ENCODE peak calls at places on chromosomes 3 and 15, in seven cellular contexts. M is nephron progenitor cell, C is WTC11, Y is GM13977, V is GM12865, Z is bronchial epithelial cell, U is RWPE1. L is an unnamed sample.

GRCh38 chr15:71471347-71471746 is 339.0 kb upstream of the NR2E3 start:
- DNase-seq in M (no peak), C (no peak), Y (peak; percentile 25), V (peak; percentile 69), Z (peak; percentile 88), U (peak; percentile 73), L (no peak)

GRCh38 chr15:58628206-58629057 is 121.1 kb downstream of the ADAM10 start:
- DNase-seq in M (no peak), C (no peak), Y (peak; percentile 23), V (peak; percentile 7), Z (no peak), U (no peak), L (no peak)

GRCh38 chr15:99733268-99734039 is at the start of gene LYSMD4:
- DNase-seq in M (peak; percentile 98), C (peak; percentile 98), Y (peak; percentile 99), V (peak; percentile 98), Z (peak; percentile 82), U (peak; percentile 99), L (peak; percentile 98)

GRCh38 chr15:56821721-56822425 is 88.6 kb upstream of the ZNF280D start:
- DNase-seq in M (peak; percentile 53), C (peak; percentile 64), Y (peak; percentile 42), V (peak; percentile 79), Z (peak; percentile 61), U (peak; percentile 42), L (no peak)

GRCh38 chr3:178735032-178735674 is 198.9 kb downstream of the KCNMB2 start:
- DNase-seq in M (no peak), C (no peak), Y (no peak), V (no peak), Z (no peak), U (no peak), L (no peak)

GRCh38 chr3:187985636-187986035 is 168.3 kb upstream of the LPP start:
- DNase-seq in M (no peak), C (no peak), Y (no peak), V (no peak), Z (no peak), U (no peak), L (no peak)

GRCh38 chr15:37995461-37996347 is 61.3 kb downstream of the TMCO5A start:
- DNase-seq in M (peak; percentile 47), C (no peak), Y (peak; percentile 25), V (peak; percentile 73), Z (peak; percentile 75), U (peak; percentile 42), L (no peak)

GRCh38 chr3:163951397-163951987 is 1126.8 kb downstream of the SI start:
- DNase-seq in M (no peak), C (no peak), Y (peak; percentile 10), V (no peak), Z (peak; percentile 5), U (no peak), L (no peak)

GRCh38 chr3:36763850-36764703 is at the start of gene DCLK3:
- DNase-seq in M (peak; percentile 77), C (peak; percentile 54), Y (no peak), V (no peak), Z (no peak), U (no peak), L (no peak)
- TF ChIP-seq CTCF in M (no peak), C (no peak), Y (no peak), V (no peak), Z (no peak), U (no peak), L (peak; percentile 12)

GRCh38 chr3:120742198-120743080 is at the start of the genes GTF2E1 and RABL3:
- DNase-seq in M (peak; percentile 95), C (peak; percentile 98), Y (peak; percentile 97), V (peak; percentile 99), Z (peak; percentile 99), U (peak; percentile 99), L (peak; percentile 97)
- TF ChIP-seq CTCF in M (no peak), C (no peak), Y (no peak), V (no peak), Z (no peak), U (no peak), L (peak; percentile 9)

GRCh38 chr3:41115069-41115468 is 84.2 kb upstream of the CTNNB1 start:
- DNase-seq in M (no peak), C (no peak), Y (no peak), V (no peak), Z (no peak), U (no peak), L (no peak)

GRCh38 chr3:41120461-41120860 is 78.8 kb upstream of the CTNNB1 start:
- DNase-seq in M (no peak), C (no peak), Y (no peak), V (no peak), Z (no peak), U (no peak), L (no peak)

GRCh38 chr3:41117398-41117870 is 81.9 kb upstream of the CTNNB1 start:
- DNase-seq in M (no peak), C (no peak), Y (peak; percentile 61), V (peak; percentile 91), Z (peak; percentile 97), U (peak; percentile 79), L (no peak)

GRCh38 chr3:41118461-41119385 is 80.6 kb upstream of the CTNNB1 start:
- DNase-seq in M (no peak), C (no peak), Y (no peak), V (no peak), Z (no peak), U (no peak), L (no peak)

DNA sequence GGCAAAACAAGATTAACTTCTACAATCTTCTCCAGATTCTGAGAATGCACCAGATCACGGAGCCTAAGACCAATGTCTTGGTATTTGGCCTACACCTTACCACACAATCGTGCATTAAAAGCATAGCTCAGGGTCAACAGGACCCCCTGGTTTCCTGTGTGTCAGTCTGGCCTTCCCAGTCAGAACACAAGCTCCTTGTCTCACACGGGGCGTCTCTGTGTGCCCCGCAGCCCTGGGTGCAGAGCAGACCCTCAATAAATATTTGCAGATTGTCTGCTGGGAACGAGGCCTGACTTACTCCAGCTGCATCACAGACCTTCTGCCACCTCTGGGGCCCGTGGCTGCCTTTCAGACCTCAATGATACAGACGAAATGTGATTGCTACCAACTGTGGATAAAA is 82.5 kb upstream of the CTNNB1 start:
- DNase-seq in M (no peak), C (no peak), Y (no peak), V (no peak), Z (no peak), U (no peak), L (no peak)
- TF ChIP-seq CTCF in M (no peak), C (no peak), Y (no peak), V (no peak), Z (no peak), U (no peak), L (no peak)

DNA sequence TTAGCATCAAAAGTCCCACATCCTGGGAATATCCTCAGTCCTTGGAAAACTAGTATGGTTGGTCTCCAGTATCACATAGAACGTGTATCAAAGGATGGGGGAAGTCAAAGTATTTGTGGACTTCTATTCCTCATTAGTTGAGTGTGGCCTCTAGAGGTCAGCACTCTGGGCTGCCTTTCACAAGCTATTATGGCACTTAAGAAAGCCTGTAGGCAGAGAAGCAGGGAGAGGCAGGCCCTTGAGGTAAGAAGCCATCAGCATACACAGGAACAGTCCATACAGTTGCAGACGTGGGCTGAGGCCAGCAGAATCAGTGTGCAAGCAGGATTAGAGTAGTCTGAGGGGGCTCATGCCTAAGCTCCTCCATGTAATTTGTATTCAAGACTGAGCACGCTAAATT is 341.7 kb downstream of the CLSTN2 start:
- DNase-seq in M (no peak), C (peak; percentile 36), Y (no peak), V (peak; percentile 27), Z (peak; percentile 42), U (no peak), L (no peak)
- TF ChIP-seq CTCF in M (peak; percentile 36), C (no peak), Y (peak; percentile 47), V (peak; percentile 31), Z (peak; percentile 47), U (no peak), L (peak; percentile 67)

GRCh38 chr3:7074217-7074616 is 213.3 kb downstream of the GRM7 start:
- DNase-seq in M (no peak), C (no peak), Y (no peak), V (peak; percentile 12), Z (no peak), U (no peak), L (no peak)
- TF ChIP-seq CTCF in M (no peak), C (no peak), Y (no peak), V (peak; percentile 13), Z (no peak), U (no peak), L (no peak)

GRCh38 chr15:52104532-52105004 is 8.0 kb downstream of the BCL2L10 start:
- DNase-seq in M (no peak), C (no peak), Y (no peak), V (peak; percentile 87), Z (no peak), U (no peak), L (no peak)
- TF ChIP-seq CTCF in M (no peak), C (no peak), Y (no peak), V (peak; percentile 2), Z (no peak), U (no peak), L (no peak)

GRCh38 chr3:114411811-114412803 is 118.3 kb downstream of the TIGIT start:
- DNase-seq in M (no peak), C (no peak), Y (peak; percentile 5), V (peak; percentile 25), Z (peak; percentile 78), U (peak; percentile 44), L (no peak)
- TF ChIP-seq CTCF in M (no peak), C (no peak), Y (peak; percentile 23), V (no peak), Z (no peak), U (no peak), L (peak; percentile 59)

DNA sequence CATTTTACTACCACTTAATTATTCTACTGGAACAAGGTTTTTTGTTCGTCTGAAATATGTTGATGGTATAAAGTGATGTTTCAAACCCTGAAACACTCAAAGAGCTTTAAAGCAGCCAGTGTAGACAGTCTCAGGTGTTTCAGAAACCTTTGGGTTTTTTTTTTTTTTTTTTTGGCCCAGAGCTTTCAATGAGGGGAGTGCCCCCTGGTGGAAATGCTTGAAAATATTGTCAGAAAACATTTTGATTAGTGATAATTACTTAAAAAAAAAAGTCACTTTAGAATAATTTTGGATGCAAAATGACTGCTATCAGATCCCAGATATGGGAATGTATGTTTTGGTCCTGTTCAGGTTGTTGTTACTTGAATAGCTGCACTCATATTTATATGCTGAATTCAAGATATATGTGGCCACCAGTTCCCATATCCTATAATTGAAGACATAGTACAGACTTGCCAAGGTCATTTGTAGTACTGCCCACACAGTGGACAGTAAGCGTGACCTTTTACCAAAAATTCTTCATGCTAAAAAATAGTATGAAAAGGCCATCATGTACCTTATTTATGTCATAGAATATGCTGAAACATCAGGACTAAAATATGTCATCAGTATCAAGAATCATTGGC is 35.9 kb downstream of the SATB1 start:
- DNase-seq in M (peak; percentile 14), C (no peak), Y (peak; percentile 7), V (peak; percentile 16), Z (peak; percentile 26), U (peak; percentile 1), L (no peak)
- TF ChIP-seq CTCF in M (peak; percentile 73), C (peak; percentile 25), Y (peak; percentile 35), V (peak; percentile 35), Z (peak; percentile 46), U (peak; percentile 71), L (peak; percentile 96)

GRCh38 chr3:47002490-47003410 is 23.3 kb downstream of the NBEAL2 start:
- DNase-seq in M (peak; percentile 36), C (peak; percentile 85), Y (no peak), V (no peak), Z (no peak), U (no peak), L (peak; percentile 90)
- TF ChIP-seq CTCF in M (no peak), C (peak; percentile 25), Y (peak; percentile 18), V (no peak), Z (no peak), U (no peak), L (peak; percentile 14)